ENCODE peak calls at places on chromosomes 6 and 20, in ten cellular contexts. One of them, this sample, is unnamed. For H3K4me1, the result is how much of the 10 kb centered on the place peaks cover.

GRCh38 chr20:46979603-46980241 is 85.1 kb downstream of the EYA2 start:
- DNase-seq in thoracic aorta: no peak
- DNase-seq in psoas muscle: no peak
- DNase-seq in fibroblast of lung: no peak
- DNase-seq in right cardiac atrium: no peak
- DNase-seq in adrenal gland: no peak
- DNase-seq in pancreas: no peak
- DNase-seq in CD8-positive, alpha-beta memory T cell: no peak
- DNase-seq in left ventricle myocardium inferior: no peak
- DNase-seq in neuronal stem cell: no peak
- DNase-seq in this sample: no peak

GRCh38 chr6:20943922-20944321 is 409.7 kb downstream of the CDKAL1 start:
- DNase-seq in thoracic aorta: no peak
- DNase-seq in psoas muscle: no peak
- DNase-seq in fibroblast of lung: no peak
- DNase-seq in right cardiac atrium: no peak
- DNase-seq in adrenal gland: no peak
- DNase-seq in pancreas: no peak
- DNase-seq in CD8-positive, alpha-beta memory T cell: no peak
- DNase-seq in left ventricle myocardium inferior: no peak
- DNase-seq in neuronal stem cell: no peak
- DNase-seq in this sample: no peak

GRCh38 chr6:83313880-83314279 is 117.0 kb downstream of the ME1 start:
- DNase-seq in thoracic aorta: no peak
- DNase-seq in psoas muscle: no peak
- DNase-seq in fibroblast of lung: peak
- DNase-seq in right cardiac atrium: no peak
- DNase-seq in adrenal gland: no peak
- DNase-seq in pancreas: no peak
- DNase-seq in CD8-positive, alpha-beta memory T cell: no peak
- DNase-seq in left ventricle myocardium inferior: no peak
- DNase-seq in neuronal stem cell: no peak
- DNase-seq in this sample: no peak

GRCh38 chr6:25942561-25943147 is 12.2 kb upstream of the SLC17A2 start:
- DNase-seq in thoracic aorta: no peak
- DNase-seq in psoas muscle: no peak
- DNase-seq in fibroblast of lung: peak
- DNase-seq in right cardiac atrium: no peak
- DNase-seq in adrenal gland: no peak
- DNase-seq in pancreas: no peak
- DNase-seq in CD8-positive, alpha-beta memory T cell: no peak
- DNase-seq in left ventricle myocardium inferior: no peak
- DNase-seq in neuronal stem cell: peak
- DNase-seq in this sample: peak

GRCh38 chr20:35558416-35558815 is 16.5 kb downstream of the ERGIC3 start:
- DNase-seq in thoracic aorta: no peak
- DNase-seq in psoas muscle: peak
- DNase-seq in fibroblast of lung: no peak
- DNase-seq in right cardiac atrium: no peak
- DNase-seq in adrenal gland: no peak
- DNase-seq in pancreas: no peak
- DNase-seq in CD8-positive, alpha-beta memory T cell: no peak
- DNase-seq in left ventricle myocardium inferior: no peak
- DNase-seq in neuronal stem cell: no peak
- DNase-seq in this sample: no peak

GRCh38 chr6:170208651-170209353 is 82.1 kb downstream of the DLL1 start:
- DNase-seq in thoracic aorta: no peak
- DNase-seq in psoas muscle: no peak
- DNase-seq in fibroblast of lung: no peak
- DNase-seq in right cardiac atrium: no peak
- DNase-seq in adrenal gland: no peak
- DNase-seq in pancreas: no peak
- DNase-seq in CD8-positive, alpha-beta memory T cell: no peak
- DNase-seq in left ventricle myocardium inferior: no peak
- DNase-seq in neuronal stem cell: no peak
- DNase-seq in this sample: no peak

GRCh38 chr6:67680297-67680932 is 954.7 kb upstream of the ADGRB3 start:
- DNase-seq in thoracic aorta: no peak
- DNase-seq in psoas muscle: no peak
- DNase-seq in fibroblast of lung: peak
- DNase-seq in right cardiac atrium: no peak
- DNase-seq in adrenal gland: no peak
- DNase-seq in pancreas: no peak
- DNase-seq in CD8-positive, alpha-beta memory T cell: no peak
- DNase-seq in left ventricle myocardium inferior: no peak
- DNase-seq in neuronal stem cell: no peak
- DNase-seq in this sample: no peak

GRCh38 chr6:34519971-34520644 is 36.0 kb downstream of the SPDEF start:
- DNase-seq in thoracic aorta: no peak
- DNase-seq in psoas muscle: peak
- DNase-seq in fibroblast of lung: no peak
- DNase-seq in right cardiac atrium: peak
- DNase-seq in adrenal gland: no peak
- DNase-seq in pancreas: no peak
- DNase-seq in CD8-positive, alpha-beta memory T cell: no peak
- DNase-seq in left ventricle myocardium inferior: peak
- DNase-seq in neuronal stem cell: no peak
- DNase-seq in this sample: no peak

GRCh38 chr6:56480246-56480645 is 162.4 kb downstream of the DST start:
- DNase-seq in thoracic aorta: no peak
- DNase-seq in psoas muscle: no peak
- DNase-seq in fibroblast of lung: no peak
- DNase-seq in right cardiac atrium: no peak
- DNase-seq in adrenal gland: no peak
- DNase-seq in pancreas: no peak
- DNase-seq in CD8-positive, alpha-beta memory T cell: no peak
- DNase-seq in left ventricle myocardium inferior: no peak
- DNase-seq in neuronal stem cell: no peak
- DNase-seq in this sample: no peak
- H3K27ac ChIP-seq in thoracic aorta: no peak
- H3K27ac ChIP-seq in psoas muscle: no peak
- H3K27ac ChIP-seq in fibroblast of lung: no peak
- H3K27ac ChIP-seq in right cardiac atrium: no peak
- H3K27ac ChIP-seq in adrenal gland: no peak
- H3K27ac ChIP-seq in pancreas: no peak
- H3K27ac ChIP-seq in CD8-positive, alpha-beta memory T cell: no peak
- H3K27ac ChIP-seq in left ventricle myocardium inferior: no peak
- H3K27ac ChIP-seq in neuronal stem cell: no peak
- H3K27ac ChIP-seq in this sample: no peak

GRCh38 chr20:23132930-23133559 is 46.9 kb upstream of the CD93 start:
- DNase-seq in thoracic aorta: no peak
- DNase-seq in psoas muscle: no peak
- DNase-seq in fibroblast of lung: no peak
- DNase-seq in right cardiac atrium: peak
- DNase-seq in adrenal gland: peak
- DNase-seq in pancreas: no peak
- DNase-seq in CD8-positive, alpha-beta memory T cell: no peak
- DNase-seq in left ventricle myocardium inferior: peak
- DNase-seq in neuronal stem cell: no peak
- DNase-seq in this sample: no peak

GRCh38 chr20:23133560-23133998 is 47.5 kb upstream of the CD93 start:
- DNase-seq in thoracic aorta: no peak
- DNase-seq in psoas muscle: no peak
- DNase-seq in fibroblast of lung: no peak
- DNase-seq in right cardiac atrium: no peak
- DNase-seq in adrenal gland: no peak
- DNase-seq in pancreas: no peak
- DNase-seq in CD8-positive, alpha-beta memory T cell: no peak
- DNase-seq in left ventricle myocardium inferior: no peak
- DNase-seq in neuronal stem cell: no peak
- DNase-seq in this sample: no peak

GRCh38 chr20:23136893-23137745 is 51.0 kb upstream of the CD93 start:
- DNase-seq in thoracic aorta: no peak
- DNase-seq in psoas muscle: peak
- DNase-seq in fibroblast of lung: no peak
- DNase-seq in right cardiac atrium: no peak
- DNase-seq in adrenal gland: no peak
- DNase-seq in pancreas: no peak
- DNase-seq in CD8-positive, alpha-beta memory T cell: no peak
- DNase-seq in left ventricle myocardium inferior: no peak
- DNase-seq in neuronal stem cell: no peak
- DNase-seq in this sample: no peak

GRCh38 chr20:23138226-23138625 is 52.1 kb upstream of the CD93 start:
- DNase-seq in thoracic aorta: no peak
- DNase-seq in psoas muscle: no peak
- DNase-seq in fibroblast of lung: no peak
- DNase-seq in right cardiac atrium: no peak
- DNase-seq in adrenal gland: no peak
- DNase-seq in pancreas: no peak
- DNase-seq in CD8-positive, alpha-beta memory T cell: no peak
- DNase-seq in left ventricle myocardium inferior: no peak
- DNase-seq in neuronal stem cell: no peak
- DNase-seq in this sample: no peak

DNA sequence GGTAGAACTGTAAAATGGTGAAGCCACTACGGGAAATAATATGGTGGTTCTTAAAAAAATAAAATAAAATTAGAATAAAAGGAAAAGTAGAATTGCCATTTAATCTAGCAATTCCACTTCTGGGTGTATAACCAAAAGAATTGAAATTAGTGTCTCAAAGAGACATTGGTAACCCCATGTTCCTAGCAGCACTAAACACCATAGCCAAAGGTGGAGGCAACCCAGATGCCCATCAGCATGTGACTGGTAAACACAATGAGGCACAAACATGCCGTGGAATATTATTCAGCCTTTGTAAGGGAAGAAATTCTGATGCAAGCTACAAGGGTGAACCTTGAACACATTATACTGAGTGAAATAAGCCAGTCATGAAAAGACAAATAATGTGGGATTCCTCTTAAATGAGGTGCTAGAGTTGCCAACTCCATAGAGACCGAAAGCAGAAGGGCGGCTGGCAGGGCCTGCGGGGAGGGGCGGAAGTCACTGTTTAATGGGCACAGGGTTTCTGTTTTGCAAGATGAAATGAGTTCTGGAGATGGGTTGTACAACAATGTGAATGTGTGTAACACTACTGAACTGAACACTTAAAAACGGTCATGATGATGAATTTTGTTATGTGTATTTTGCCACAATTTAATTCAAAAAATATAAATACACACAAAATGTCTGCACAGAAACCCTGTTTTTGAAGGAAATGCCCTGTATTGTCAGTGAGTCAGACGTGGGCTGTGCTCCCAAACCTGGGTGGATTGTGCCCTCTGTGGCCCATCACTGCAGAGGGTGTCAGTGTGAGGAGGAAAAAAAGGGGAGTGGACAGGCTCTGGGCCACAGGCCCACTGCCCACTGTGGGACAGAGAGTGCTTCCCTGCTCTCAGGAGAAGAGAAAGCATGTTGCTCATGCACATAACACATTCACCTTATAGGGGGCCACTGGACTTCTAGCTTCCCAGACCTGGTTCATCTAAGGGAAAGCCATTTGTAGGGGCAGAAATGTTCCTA is 49.6 kb upstream of the CD93 start:
- DNase-seq in thoracic aorta: no peak
- DNase-seq in psoas muscle: peak
- DNase-seq in fibroblast of lung: no peak
- DNase-seq in right cardiac atrium: peak
- DNase-seq in adrenal gland: no peak
- DNase-seq in pancreas: no peak
- DNase-seq in CD8-positive, alpha-beta memory T cell: no peak
- DNase-seq in left ventricle myocardium inferior: no peak
- DNase-seq in neuronal stem cell: no peak
- DNase-seq in this sample: no peak
- H3K4me3 ChIP-seq in thoracic aorta: no peak
- H3K4me3 ChIP-seq in psoas muscle: no peak
- H3K4me3 ChIP-seq in fibroblast of lung: no peak
- H3K4me3 ChIP-seq in right cardiac atrium: no peak
- H3K4me3 ChIP-seq in adrenal gland: no peak
- H3K4me3 ChIP-seq in pancreas: no peak
- H3K4me3 ChIP-seq in CD8-positive, alpha-beta memory T cell: no peak
- H3K4me3 ChIP-seq in left ventricle myocardium inferior: no peak
- H3K4me3 ChIP-seq in neuronal stem cell: no peak
- H3K4me3 ChIP-seq in this sample: no peak

GRCh38 chr6:63730311-63730710 is 94.7 kb downstream of the PHF3 start:
- DNase-seq in thoracic aorta: no peak
- DNase-seq in psoas muscle: no peak
- DNase-seq in fibroblast of lung: no peak
- DNase-seq in right cardiac atrium: no peak
- DNase-seq in adrenal gland: no peak
- DNase-seq in pancreas: no peak
- DNase-seq in CD8-positive, alpha-beta memory T cell: no peak
- DNase-seq in left ventricle myocardium inferior: no peak
- DNase-seq in neuronal stem cell: no peak
- DNase-seq in this sample: no peak

GRCh38 chr6:63721181-63721580 is 85.6 kb downstream of the PHF3 start:
- DNase-seq in thoracic aorta: no peak
- DNase-seq in psoas muscle: no peak
- DNase-seq in fibroblast of lung: no peak
- DNase-seq in right cardiac atrium: no peak
- DNase-seq in adrenal gland: no peak
- DNase-seq in pancreas: no peak
- DNase-seq in CD8-positive, alpha-beta memory T cell: no peak
- DNase-seq in left ventricle myocardium inferior: no peak
- DNase-seq in neuronal stem cell: no peak
- DNase-seq in this sample: no peak

DNA sequence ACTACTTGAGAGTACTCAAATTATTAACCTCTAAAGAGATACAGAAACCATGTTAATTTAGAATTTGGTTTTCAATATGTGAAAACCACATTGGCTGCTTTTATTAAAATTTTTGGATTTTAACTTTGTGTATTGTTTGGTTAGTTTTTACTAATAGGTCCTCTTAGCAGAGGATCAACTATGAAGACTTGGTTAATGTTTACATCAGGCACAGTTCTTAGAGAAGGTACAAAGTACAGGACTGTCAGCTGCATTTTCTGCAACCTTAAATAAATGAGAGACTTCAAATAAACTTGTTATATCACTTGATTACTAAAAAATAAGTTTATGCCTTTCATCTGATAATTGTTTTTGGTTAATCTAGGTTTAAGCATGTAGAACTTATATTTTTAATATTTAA is 89.1 kb downstream of the PHF3 start:
- DNase-seq in thoracic aorta: no peak
- DNase-seq in psoas muscle: no peak
- DNase-seq in fibroblast of lung: no peak
- DNase-seq in right cardiac atrium: no peak
- DNase-seq in adrenal gland: no peak
- DNase-seq in pancreas: no peak
- DNase-seq in CD8-positive, alpha-beta memory T cell: no peak
- DNase-seq in left ventricle myocardium inferior: no peak
- DNase-seq in neuronal stem cell: no peak
- DNase-seq in this sample: no peak
- H3K4me1 ChIP-seq in thoracic aorta: under half
- H3K4me1 ChIP-seq in psoas muscle: under half
- H3K4me1 ChIP-seq in fibroblast of lung: under half
- H3K4me1 ChIP-seq in right cardiac atrium: under half
- H3K4me1 ChIP-seq in adrenal gland: under half
- H3K4me1 ChIP-seq in pancreas: under half
- H3K4me1 ChIP-seq in CD8-positive, alpha-beta memory T cell: under half
- H3K4me1 ChIP-seq in left ventricle myocardium inferior: under half
- H3K4me1 ChIP-seq in neuronal stem cell: under half
- H3K4me1 ChIP-seq in this sample: under half

DNA sequence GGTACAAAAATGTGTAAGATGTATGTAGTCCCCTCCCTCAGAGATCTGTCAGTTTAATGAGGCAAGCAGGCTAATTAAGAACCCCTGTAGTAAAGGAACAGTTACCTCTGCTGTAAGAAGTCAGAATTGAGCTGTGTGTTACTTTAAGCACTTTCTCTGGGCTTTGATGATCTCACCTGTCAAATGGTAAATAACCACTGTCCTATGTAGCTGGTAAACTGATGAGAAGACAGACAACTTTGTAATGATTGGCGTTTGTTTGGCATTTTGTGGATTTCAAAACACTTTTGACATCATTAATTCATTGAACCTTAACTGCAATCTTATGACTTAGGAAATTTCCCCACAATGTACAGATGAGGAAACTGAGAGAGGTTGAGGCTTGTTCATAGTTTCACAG is 55.7 kb downstream of the RALY start:
- DNase-seq in thoracic aorta: no peak
- DNase-seq in psoas muscle: no peak
- DNase-seq in fibroblast of lung: no peak
- DNase-seq in right cardiac atrium: no peak
- DNase-seq in adrenal gland: no peak
- DNase-seq in pancreas: no peak
- DNase-seq in CD8-positive, alpha-beta memory T cell: no peak
- DNase-seq in left ventricle myocardium inferior: no peak
- DNase-seq in neuronal stem cell: no peak
- DNase-seq in this sample: no peak
- H3K27ac ChIP-seq in thoracic aorta: no peak
- H3K27ac ChIP-seq in psoas muscle: no peak
- H3K27ac ChIP-seq in fibroblast of lung: no peak
- H3K27ac ChIP-seq in right cardiac atrium: no peak
- H3K27ac ChIP-seq in adrenal gland: no peak
- H3K27ac ChIP-seq in pancreas: no peak
- H3K27ac ChIP-seq in CD8-positive, alpha-beta memory T cell: no peak
- H3K27ac ChIP-seq in left ventricle myocardium inferior: no peak
- H3K27ac ChIP-seq in neuronal stem cell: no peak
- H3K27ac ChIP-seq in this sample: no peak

This sample was measured in CD4-positive, alpha-beta memory T cell.